ENCODE peak calls at places on chromosomes 4 and X, in six cellular contexts. One of them, this sample, is unnamed.
A peak's percentile ranks its signal among the peaks of the same experiment; 100 is the strongest.

GRCh38 chrX:131572372-131573014 is 28.6 kb downstream of the OR13H1 start:
- DNase-seq in CD8-positive, alpha-beta T cell: no peak
- DNase-seq in CD8-positive, alpha-beta memory T cell: no peak
- DNase-seq in HCT116: peak; percentile 37
- DNase-seq in stomach: no peak
- DNase-seq in keratinocyte: no peak
- DNase-seq in this sample: no peak

GRCh38 chr4:147578057-147578476 is 39.1 kb upstream of the TMEM184C start:
- DNase-seq in keratinocyte: peak; percentile 17
- DNase-seq in stomach: no peak
- DNase-seq in CD8-positive, alpha-beta memory T cell: no peak
- DNase-seq in CD8-positive, alpha-beta T cell: no peak
- DNase-seq in HCT116: peak; percentile 55
- DNase-seq in this sample: no peak

GRCh38 chr4:38512840-38513239 is 151.2 kb upstream of the KLF3 start:
- DNase-seq in HCT116: no peak
- DNase-seq in stomach: no peak
- DNase-seq in CD8-positive, alpha-beta T cell: no peak
- DNase-seq in CD8-positive, alpha-beta memory T cell: no peak
- DNase-seq in keratinocyte: no peak
- DNase-seq in this sample: no peak

GRCh38 chr4:148043990-148044645 is 312.2 kb downstream of the ARHGAP10 start:
- DNase-seq in keratinocyte: no peak
- DNase-seq in CD8-positive, alpha-beta T cell: no peak
- DNase-seq in HCT116: no peak
- DNase-seq in CD8-positive, alpha-beta memory T cell: no peak
- DNase-seq in stomach: no peak
- DNase-seq in this sample: no peak

GRCh38 chr4:172992648-172993356 is 175.8 kb upstream of the GALNT7 start:
- DNase-seq in HCT116: no peak
- DNase-seq in keratinocyte: no peak
- DNase-seq in stomach: no peak
- DNase-seq in CD8-positive, alpha-beta T cell: no peak
- DNase-seq in CD8-positive, alpha-beta memory T cell: no peak
- DNase-seq in this sample: no peak

GRCh38 chr4:610411-611261 is 14.7 kb upstream of the PDE6B start:
- DNase-seq in HCT116: no peak
- DNase-seq in CD8-positive, alpha-beta T cell: no peak
- DNase-seq in keratinocyte: peak; percentile 33
- DNase-seq in stomach: no peak
- DNase-seq in CD8-positive, alpha-beta memory T cell: peak; percentile 36
- DNase-seq in this sample: no peak

GRCh38 chr4:123381996-123382395 is 14.6 kb upstream of the SPRY1 start:
- DNase-seq in stomach: no peak
- DNase-seq in keratinocyte: no peak
- DNase-seq in HCT116: no peak
- DNase-seq in CD8-positive, alpha-beta T cell: no peak
- DNase-seq in CD8-positive, alpha-beta memory T cell: no peak
- DNase-seq in this sample: no peak

GRCh38 chr4:132642196-132642817 is 506.8 kb upstream of the PCDH10 start:
- DNase-seq in HCT116: peak; percentile 48
- DNase-seq in stomach: no peak
- DNase-seq in keratinocyte: no peak
- DNase-seq in CD8-positive, alpha-beta T cell: no peak
- DNase-seq in CD8-positive, alpha-beta memory T cell: no peak
- DNase-seq in this sample: no peak

GRCh38 chr4:186669735-186670134 is 53.9 kb downstream of the FAT1 start:
- DNase-seq in HCT116: no peak
- DNase-seq in keratinocyte: no peak
- DNase-seq in stomach: no peak
- DNase-seq in CD8-positive, alpha-beta memory T cell: no peak
- DNase-seq in CD8-positive, alpha-beta T cell: no peak
- DNase-seq in this sample: no peak
- H3K27ac ChIP-seq in HCT116: peak overlapping the region; percentile 10
- H3K27ac ChIP-seq in keratinocyte: peak overlapping the region; percentile 41
- H3K27ac ChIP-seq in stomach: no peak overlapping the region
- H3K27ac ChIP-seq in CD8-positive, alpha-beta memory T cell: no peak overlapping the region
- H3K27ac ChIP-seq in CD8-positive, alpha-beta T cell: no peak overlapping the region
- H3K27ac ChIP-seq in this sample: no peak overlapping the region

DNA sequence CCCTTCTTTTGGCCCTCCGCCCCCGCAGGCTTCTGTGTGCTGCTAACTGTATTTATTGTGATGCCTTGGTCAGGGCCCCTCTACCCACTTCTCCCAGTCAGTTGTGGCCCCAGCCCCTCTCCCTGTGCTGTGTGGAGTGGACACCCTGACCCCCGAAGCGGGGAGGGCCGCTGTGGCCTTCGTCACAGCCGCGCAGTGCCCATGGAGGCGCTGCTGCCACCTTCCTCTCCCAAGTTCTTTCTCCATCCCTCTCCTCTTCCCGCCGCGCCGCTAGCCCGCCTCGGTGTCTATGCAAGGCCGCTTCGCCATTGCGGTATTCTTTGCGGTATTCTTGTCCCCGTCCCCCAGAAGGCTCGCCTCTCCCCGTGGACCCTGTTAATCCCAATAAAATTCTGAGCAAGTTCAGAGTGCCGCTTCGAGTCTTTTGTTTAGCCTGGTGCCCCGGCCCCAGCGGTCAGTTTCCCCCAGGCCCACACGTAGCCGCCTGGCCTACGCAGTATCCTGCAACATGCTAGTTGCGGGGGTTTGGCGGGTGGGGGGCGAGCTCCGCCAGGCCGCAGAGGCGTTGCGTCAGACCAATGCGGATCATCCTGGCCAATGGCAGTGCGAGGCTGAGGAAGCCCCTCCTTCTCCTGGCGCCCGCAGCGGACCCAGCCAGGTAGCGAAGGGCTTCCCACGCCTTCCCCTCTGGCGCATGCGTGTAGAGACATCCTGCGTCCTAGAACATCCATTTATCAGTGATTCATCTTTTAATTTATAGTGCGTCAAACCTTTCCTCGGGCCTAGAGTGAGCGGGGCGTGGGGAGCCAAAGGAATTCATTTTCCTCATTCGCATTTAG is 5.6 kb upstream of the KANTR start:
- DNase-seq in keratinocyte: peak; percentile 55
- DNase-seq in CD8-positive, alpha-beta T cell: peak; percentile 61
- DNase-seq in stomach: peak; percentile 84
- DNase-seq in CD8-positive, alpha-beta memory T cell: peak; percentile 90
- DNase-seq in HCT116: no peak
- DNase-seq in this sample: peak; percentile 50
- H3K4me3 ChIP-seq in keratinocyte: peak overlapping the region; percentile 63
- H3K4me3 ChIP-seq in CD8-positive, alpha-beta T cell: peak overlapping the region; percentile 44
- H3K4me3 ChIP-seq in stomach: peak overlapping the region; percentile 42
- H3K4me3 ChIP-seq in CD8-positive, alpha-beta memory T cell: peak overlapping the region; percentile 67
- H3K4me3 ChIP-seq in HCT116: no peak overlapping the region
- H3K4me3 ChIP-seq in this sample: peak overlapping the region; percentile 53

DNA sequence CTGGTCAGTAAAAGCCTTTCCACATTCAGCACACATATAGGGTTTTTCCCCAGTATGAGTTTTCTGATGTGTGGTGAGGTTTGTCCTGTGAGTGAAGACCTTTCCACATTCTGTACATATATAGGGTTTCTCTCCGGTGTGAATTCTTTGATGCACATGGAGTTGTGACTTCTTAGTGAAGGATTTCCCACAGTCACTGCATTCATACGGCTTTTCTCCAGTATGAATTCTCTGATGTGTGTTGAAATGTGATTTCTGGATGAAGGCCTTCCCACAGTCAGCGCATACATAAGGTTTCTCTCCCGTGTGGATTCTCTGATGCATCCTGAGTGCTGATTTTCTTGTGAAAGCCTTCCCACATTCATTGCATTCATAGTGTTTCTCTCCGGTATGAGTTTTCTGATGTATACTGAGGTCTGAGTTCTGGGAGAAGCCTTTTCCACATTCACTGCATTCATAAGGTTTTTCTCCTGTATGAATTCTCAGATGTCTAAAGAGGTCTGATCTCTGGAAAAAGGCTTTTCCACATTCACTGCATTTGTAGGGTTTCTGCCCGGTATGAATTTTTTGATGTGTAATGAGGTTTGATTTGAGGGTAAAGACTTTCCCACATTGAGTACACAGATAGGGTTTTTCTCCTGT is 34.7 kb downstream of the ZNF41 start:
- DNase-seq in keratinocyte: no peak
- DNase-seq in stomach: no peak
- DNase-seq in HCT116: no peak
- DNase-seq in CD8-positive, alpha-beta T cell: no peak
- DNase-seq in CD8-positive, alpha-beta memory T cell: no peak
- DNase-seq in this sample: no peak
- H3K9me3 ChIP-seq in keratinocyte: peaks cover 13% of the 10 kb centered on the region
- H3K9me3 ChIP-seq in stomach: peaks cover 4% of the 10 kb centered on the region
- H3K9me3 ChIP-seq in HCT116: peaks cover 8% of the 10 kb centered on the region
- H3K9me3 ChIP-seq in CD8-positive, alpha-beta T cell: peaks cover 11% of the 10 kb centered on the region
- H3K9me3 ChIP-seq in CD8-positive, alpha-beta memory T cell: peaks cover 21% of the 10 kb centered on the region
- H3K9me3 ChIP-seq in this sample: peaks cover 15% of the 10 kb centered on the region

DNA sequence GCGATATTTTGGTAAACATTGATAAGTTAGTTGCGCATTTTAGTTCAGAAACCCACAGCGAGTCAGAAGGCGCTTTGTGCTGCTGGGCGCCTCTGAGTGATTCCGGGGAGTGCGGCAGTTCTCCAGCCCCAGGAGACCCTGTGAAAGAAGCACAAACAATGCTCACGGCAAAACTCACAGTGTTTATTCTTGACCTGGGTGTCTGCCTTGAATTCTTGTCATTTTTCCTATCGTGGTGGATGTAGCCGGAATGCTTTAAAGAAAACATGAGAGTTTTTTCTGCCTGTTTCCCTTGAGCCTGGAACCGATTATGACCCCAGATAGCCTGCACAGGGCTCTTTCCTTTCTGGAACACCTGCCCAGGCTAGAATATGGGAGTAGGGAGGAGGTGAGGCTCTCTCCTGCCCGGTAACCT is 6.7 kb downstream of the TBL1X start:
- DNase-seq in CD8-positive, alpha-beta T cell: no peak
- DNase-seq in stomach: no peak
- DNase-seq in keratinocyte: no peak
- DNase-seq in HCT116: no peak
- DNase-seq in CD8-positive, alpha-beta memory T cell: no peak
- DNase-seq in this sample: no peak
- H3K27ac ChIP-seq in CD8-positive, alpha-beta T cell: no peak overlapping the region
- H3K27ac ChIP-seq in stomach: no peak overlapping the region
- H3K27ac ChIP-seq in keratinocyte: no peak overlapping the region
- H3K27ac ChIP-seq in HCT116: no peak overlapping the region
- H3K27ac ChIP-seq in CD8-positive, alpha-beta memory T cell: no peak overlapping the region
- H3K27ac ChIP-seq in this sample: no peak overlapping the region

GRCh38 chr4:158168606-158169005 is 4.2 kb downstream of the GASK1B start:
- DNase-seq in keratinocyte: no peak
- DNase-seq in stomach: no peak
- DNase-seq in CD8-positive, alpha-beta T cell: no peak
- DNase-seq in CD8-positive, alpha-beta memory T cell: no peak
- DNase-seq in HCT116: no peak
- DNase-seq in this sample: no peak
- H3K4me3 ChIP-seq in keratinocyte: no peak overlapping the region
- H3K4me3 ChIP-seq in stomach: peak overlapping the region; percentile 46
- H3K4me3 ChIP-seq in CD8-positive, alpha-beta T cell: no peak overlapping the region
- H3K4me3 ChIP-seq in CD8-positive, alpha-beta memory T cell: no peak overlapping the region
- H3K4me3 ChIP-seq in HCT116: no peak overlapping the region
- H3K4me3 ChIP-seq in this sample: no peak overlapping the region

GRCh38 chr4:112358952-112359749 is 62.0 kb downstream of the ALPK1 start:
- DNase-seq in CD8-positive, alpha-beta T cell: no peak
- DNase-seq in HCT116: no peak
- DNase-seq in CD8-positive, alpha-beta memory T cell: no peak
- DNase-seq in keratinocyte: no peak
- DNase-seq in stomach: no peak
- DNase-seq in this sample: no peak
- H3K9me3 ChIP-seq in CD8-positive, alpha-beta T cell: no peaks in the 10 kb centered on the region
- H3K9me3 ChIP-seq in HCT116: no peaks in the 10 kb centered on the region
- H3K9me3 ChIP-seq in CD8-positive, alpha-beta memory T cell: no peaks in the 10 kb centered on the region
- H3K9me3 ChIP-seq in keratinocyte: no peaks in the 10 kb centered on the region
- H3K9me3 ChIP-seq in stomach: no peaks in the 10 kb centered on the region
- H3K9me3 ChIP-seq in this sample: no peaks in the 10 kb centered on the region

GRCh38 chr4:118888666-118889312 is at the start of gene SYNPO2:
- DNase-seq in stomach: peak; percentile 54
- DNase-seq in HCT116: peak; percentile 57
- DNase-seq in CD8-positive, alpha-beta T cell: peak; percentile 3
- DNase-seq in CD8-positive, alpha-beta memory T cell: peak; percentile 47
- DNase-seq in keratinocyte: no peak
- DNase-seq in this sample: peak; percentile 33
- H3K27ac ChIP-seq in stomach: peak within 1 kb of the TSS; percentile 80
- H3K27ac ChIP-seq in HCT116: no peak within 1 kb of the TSS
- H3K27ac ChIP-seq in CD8-positive, alpha-beta T cell: no peak within 1 kb of the TSS
- H3K27ac ChIP-seq in CD8-positive, alpha-beta memory T cell: no peak within 1 kb of the TSS
- H3K27ac ChIP-seq in keratinocyte: no peak within 1 kb of the TSS
- H3K27ac ChIP-seq in this sample: no peak within 1 kb of the TSS

GRCh38 chr4:92305148-92305877 is 1.5 kb downstream of the GRID2 start:
- DNase-seq in keratinocyte: no peak
- DNase-seq in CD8-positive, alpha-beta T cell: no peak
- DNase-seq in stomach: peak; percentile 43
- DNase-seq in CD8-positive, alpha-beta memory T cell: no peak
- DNase-seq in HCT116: peak; percentile 22
- DNase-seq in this sample: no peak
- H3K4me3 ChIP-seq in keratinocyte: peak overlapping the region; percentile 49
- H3K4me3 ChIP-seq in CD8-positive, alpha-beta T cell: no peak overlapping the region
- H3K4me3 ChIP-seq in stomach: peak overlapping the region; percentile 54
- H3K4me3 ChIP-seq in CD8-positive, alpha-beta memory T cell: no peak overlapping the region
- H3K4me3 ChIP-seq in HCT116: peak overlapping the region; percentile 53
- H3K4me3 ChIP-seq in this sample: no peak overlapping the region